ENCODE peak calls at places on chromosomes 13 and 19, in six cellular contexts. M is NCI-H526, V is NCI-H1105 treated with DMSO at 0.1 percent for 48 hours, S is OCI-LY7, U is fibroblast of pulmonary artery, P is WTC11. Y is an unnamed sample.

GRCh38 chr19:13033819-13034611 is 38.7 kb downstream of the NFIX start:
- DNase-seq in P (peak), M (peak), U (peak), V (peak), S (peak), Y (no peak)

GRCh38 chr13:51739403-51740112 is 64.4 kb downstream of the DHRS12 start:
- DNase-seq in M (no peak), U (peak), S (no peak), P (no peak), V (no peak), Y (peak)

GRCh38 chr13:111914241-111915103 is 152.5 kb upstream of the SOX1 start:
- DNase-seq in V (no peak), M (no peak), S (no peak), P (peak), U (no peak), Y (no peak)

GRCh38 chr19:13014101-13014920 is 19.0 kb downstream of the NFIX start:
- DNase-seq in P (peak), S (no peak), U (peak), M (no peak), V (no peak), Y (no peak)

GRCh38 chr13:27522847-27523246 is 72.5 kb upstream of the MTIF3 start:
- DNase-seq in S (peak), M (no peak), P (no peak), V (no peak), U (no peak), Y (no peak)

GRCh38 chr19:42412223-42412622 is 15.0 kb downstream of the LIPE start:
- DNase-seq in U (no peak), V (no peak), P (peak), M (peak), S (no peak), Y (no peak)

GRCh38 chr13:30735025-30735967 is at the start of gene ALOX5AP:
- DNase-seq in V (no peak), S (peak), M (no peak), P (no peak), U (no peak), Y (no peak)

GRCh38 chr13:23705578-23705977 is 135.4 kb downstream of the TNFRSF19 start:
- DNase-seq in S (no peak), M (no peak), V (no peak), U (peak), P (no peak), Y (no peak)

GRCh38 chr13:98208606-98209005 is 31.5 kb upstream of the RNF113B start:
- DNase-seq in M (no peak), V (no peak), P (no peak), U (no peak), S (no peak), Y (no peak)

GRCh38 chr19:18444513-18444912 is 6.6 kb upstream of the ISYNA1 start:
- DNase-seq in S (no peak), M (no peak), P (no peak), U (no peak), V (no peak), Y (no peak)

GRCh38 chr13:110187501-110188161 is 119.3 kb downstream of the COL4A1 start:
- DNase-seq in U (peak), P (no peak), V (no peak), S (no peak), M (no peak), Y (no peak)

GRCh38 chr19:35030257-35031071 is at the start of gene SCN1B:
- DNase-seq in V (peak), P (peak), S (no peak), U (peak), M (peak), Y (no peak)

GRCh38 chr13:95206116-95206515 is 95.1 kb downstream of the ABCC4 start:
- DNase-seq in U (no peak), M (no peak), P (no peak), S (no peak), V (no peak), Y (no peak)

GRCh38 chr19:2175742-2176141 is 12.0 kb downstream of the DOT1L start:
- DNase-seq in S (no peak), U (no peak), V (no peak), P (no peak), M (no peak), Y (no peak)

GRCh38 chr19:30233375-30233774 is 138.8 kb upstream of the ZNF536 start:
- DNase-seq in U (no peak), V (no peak), P (no peak), S (no peak), M (no peak), Y (no peak)

GRCh38 chr13:40206241-40207109 is 460.0 kb downstream of the FOXO1 start:
- DNase-seq in P (no peak), V (no peak), U (peak), S (peak), M (no peak), Y (no peak)

GRCh38 chr19:30590596-30591229 is 218.5 kb downstream of the ZNF536 start:
- DNase-seq in V (no peak), M (no peak), U (no peak), P (no peak), S (no peak), Y (no peak)

GRCh38 chr19:50921391-50922315 is 10.5 kb upstream of the KLK4 start:
- DNase-seq in V (no peak), U (no peak), M (no peak), S (no peak), P (no peak), Y (no peak)

GRCh38 chr19:16892438-16892837 is 3.6 kb downstream of the F2RL3 start:
- DNase-seq in M (no peak), V (no peak), S (no peak), P (no peak), U (no peak), Y (no peak)

GRCh38 chr13:89432997-89433396 is 1761.8 kb downstream of the SLITRK5 start:
- DNase-seq in V (no peak), M (no peak), U (no peak), S (no peak), P (no peak), Y (no peak)

GRCh38 chr13:32409561-32410440 is 18.1 kb downstream of the N4BP2L1 start:
- DNase-seq in P (peak), M (no peak), V (peak), S (no peak), U (peak), Y (no peak)

GRCh38 chr13:38417727-38418126 is 68.1 kb downstream of the UFM1 start:
- DNase-seq in U (peak), M (peak), P (no peak), S (peak), V (no peak), Y (no peak)

GRCh38 chr19:31344403-31344802 is 4.8 kb downstream of the TSHZ3 start:
- DNase-seq in U (no peak), S (no peak), V (no peak), M (no peak), P (no peak), Y (peak)

GRCh38 chr13:37129867-37130266 is 24.4 kb upstream of the CSNK1A1L start:
- DNase-seq in P (no peak), U (no peak), V (no peak), S (no peak), M (no peak), Y (no peak)

GRCh38 chr13:83867708-83868107 is 14.6 kb downstream of the SLITRK1 start:
- DNase-seq in V (no peak), U (no peak), M (no peak), P (no peak), S (no peak), Y (no peak)

GRCh38 chr13:43787998-43788397 is 1.2 kb upstream of the ENOX1 start:
- DNase-seq in U (peak), P (peak), M (peak), V (no peak), S (peak), Y (no peak)

GRCh38 chr13:54175470-54175869 is 1146.9 kb downstream of the OLFM4 start:
- DNase-seq in U (no peak), M (peak), P (no peak), V (no peak), S (no peak), Y (no peak)

GRCh38 chr13:29684441-29684840 is 89.0 kb upstream of the SLC7A1 start:
- DNase-seq in P (no peak), U (peak), S (no peak), M (no peak), V (no peak), Y (no peak)

GRCh38 chr13:47251771-47252170 is 354.9 kb upstream of the HTR2A start:
- DNase-seq in U (no peak), P (no peak), M (no peak), V (no peak), S (no peak), Y (no peak)

GRCh38 chr19:18475004-18475453 is 37.1 kb upstream of the ISYNA1 start:
- DNase-seq in S (no peak), V (no peak), U (no peak), M (no peak), P (no peak), Y (no peak)

GRCh38 chr19:290539-291521 is at the start of gene PLPP2:
- DNase-seq in M (peak), P (peak), S (no peak), U (peak), V (no peak), Y (peak)

GRCh38 chr19:10749435-10750384 is 31.8 kb downstream of the DNM2 start:
- DNase-seq in P (no peak), V (no peak), U (no peak), S (no peak), M (no peak), Y (no peak)

GRCh38 chr13:67223024-67223423 is 7.1 kb downstream of the PCDH9 start:
- DNase-seq in M (no peak), U (peak), V (no peak), P (no peak), S (no peak), Y (no peak)